ENCODE peak calls at places on chromosomes 6 and 20, in seven cellular contexts. W is AG09309, G is suprapubic skin, N is OCI-LY7, K is iPS DF 6.9, O is body of pancreas, Q is ovary. U is an unnamed sample.

GRCh38 chr6:87808005-87808757 is 106.1 kb upstream of the AKIRIN2 start:
- DNase-seq in G (no peak), O (no peak), N (no peak), Q (no peak), W (peak; percentile 80), K (no peak), U (no peak)

GRCh38 chr20:47950103-47950502 is 164.8 kb upstream of the SULF2 start:
- DNase-seq in O (peak; percentile 9), G (no peak), N (no peak), K (no peak), W (no peak), Q (no peak), U (no peak)

GRCh38 chr6:21915707-21916399 is 322.3 kb downstream of the SOX4 start:
- DNase-seq in O (no peak), N (no peak), K (no peak), W (no peak), G (no peak), Q (no peak), U (no peak)

GRCh38 chr6:43496370-43497128 is 13.6 kb downstream of the LRRC73 start:
- DNase-seq in G (no peak), K (no peak), N (peak; percentile 51), O (no peak), W (no peak), Q (no peak), U (no peak)

GRCh38 chr20:18288748-18289705 is 700 bp downstream of the ZNF133 start:
- DNase-seq in O (no peak), Q (peak; percentile 33), W (no peak), K (no peak), G (no peak), N (no peak), U (no peak)

GRCh38 chr6:30554404-30554803 is 1.9 kb downstream of the GNL1 start:
- DNase-seq in O (no peak), K (no peak), G (no peak), N (no peak), Q (no peak), W (no peak), U (no peak)

GRCh38 chr6:124783344-124783743 is 178.9 kb upstream of the RNF217 start:
- DNase-seq in K (no peak), O (no peak), G (no peak), N (no peak), Q (no peak), W (no peak), U (no peak)

GRCh38 chr6:135568366-135568765 is 70.8 kb upstream of the AHI1 start:
- DNase-seq in Q (peak; percentile 24), W (peak; percentile 79), N (no peak), K (no peak), O (peak; percentile 70), G (no peak), U (peak; percentile 28)

GRCh38 chr6:24089741-24090140 is 36.3 kb upstream of the NRSN1 start:
- DNase-seq in K (no peak), N (no peak), W (no peak), Q (no peak), G (no peak), O (no peak), U (no peak)

GRCh38 chr6:32151131-32151884 is 431 bp downstream of the PRRT1 start:
- DNase-seq in Q (no peak), O (no peak), N (no peak), W (no peak), G (no peak), K (no peak), U (no peak)

GRCh38 chr20:24411452-24412216 is 57.8 kb upstream of the SYNDIG1 start:
- DNase-seq in K (no peak), G (no peak), Q (no peak), W (no peak), N (no peak), O (no peak), U (no peak)

GRCh38 chr6:117448011-117448410 is 22.3 kb upstream of the ROS1 start:
- DNase-seq in N (no peak), Q (no peak), G (no peak), K (no peak), W (no peak), O (no peak), U (no peak)

GRCh38 chr6:37243131-37243815 is 14.3 kb upstream of the TBC1D22B start:
- DNase-seq in G (no peak), Q (no peak), W (no peak), N (no peak), O (no peak), K (no peak), U (no peak)

GRCh38 chr6:74117113-74117512 is 421.1 kb downstream of the CD109 start:
- DNase-seq in O (no peak), Q (no peak), N (no peak), W (no peak), G (no peak), K (no peak), U (no peak)

GRCh38 chr6:27138837-27139752 is 108.4 kb upstream of the PRSS16 start:
- DNase-seq in Q (no peak), O (peak; percentile 39), W (no peak), G (no peak), N (peak; percentile 95), K (peak; percentile 84), U (peak; percentile 96)

GRCh38 chr6:34554593-34555322 is 1.4 kb downstream of the SPDEF start:
- DNase-seq in Q (no peak), G (no peak), N (no peak), K (no peak), W (no peak), O (no peak), U (peak; percentile 24)

GRCh38 chr6:138278326-138278725 is 60.0 kb upstream of the PBOV1 start:
- DNase-seq in N (no peak), W (no peak), K (no peak), G (no peak), O (peak; percentile 37), Q (no peak), U (no peak)

GRCh38 chr6:95469511-95469910 is 107.8 kb upstream of the MANEA start:
- DNase-seq in K (no peak), W (no peak), Q (no peak), N (no peak), O (no peak), G (no peak), U (no peak)

GRCh38 chr20:3380228-3381070 is 27.0 kb downstream of the DNAAF9 start:
- DNase-seq in N (no peak), K (no peak), Q (no peak), G (no peak), O (no peak), W (no peak), U (no peak)

GRCh38 chr6:159261983-159262382 is 92.8 kb downstream of the FNDC1 start:
- DNase-seq in O (no peak), N (no peak), W (no peak), Q (no peak), K (no peak), G (no peak), U (no peak)

GRCh38 chr6:5529015-5529414 is 267.7 kb downstream of the FARS2 start:
- DNase-seq in O (no peak), W (no peak), N (no peak), G (no peak), Q (no peak), K (no peak), U (no peak)

GRCh38 chr6:38493929-38494547 is 145.7 kb downstream of the BTBD9 start:
- DNase-seq in N (peak; percentile 57), K (peak; percentile 74), O (peak; percentile 79), Q (peak; percentile 73), W (peak; percentile 47), G (peak; percentile 90), U (peak; percentile 74)

GRCh38 chr6:161596807-161597505 is 323.1 kb upstream of the AGPAT4 start:
- DNase-seq in G (no peak), W (no peak), O (no peak), Q (no peak), N (no peak), K (no peak), U (no peak)

GRCh38 chr6:31652925-31653724 is 664 bp upstream of the BAG6 start:
- DNase-seq in K (no peak), W (peak; percentile 68), O (peak; percentile 92), Q (no peak), G (peak; percentile 96), N (peak; percentile 97), U (no peak)

GRCh38 chr6:97669191-97669651 is 386.2 kb upstream of the MMS22L start:
- DNase-seq in K (no peak), G (no peak), Q (no peak), O (no peak), N (no peak), W (no peak), U (no peak)
- H3K4me3 ChIP-seq in K (no peak overlapping the region), G (no peak overlapping the region), Q (no peak overlapping the region), O (no peak overlapping the region), N (no peak overlapping the region), W (no peak overlapping the region), U (no peak overlapping the region)

DNA sequence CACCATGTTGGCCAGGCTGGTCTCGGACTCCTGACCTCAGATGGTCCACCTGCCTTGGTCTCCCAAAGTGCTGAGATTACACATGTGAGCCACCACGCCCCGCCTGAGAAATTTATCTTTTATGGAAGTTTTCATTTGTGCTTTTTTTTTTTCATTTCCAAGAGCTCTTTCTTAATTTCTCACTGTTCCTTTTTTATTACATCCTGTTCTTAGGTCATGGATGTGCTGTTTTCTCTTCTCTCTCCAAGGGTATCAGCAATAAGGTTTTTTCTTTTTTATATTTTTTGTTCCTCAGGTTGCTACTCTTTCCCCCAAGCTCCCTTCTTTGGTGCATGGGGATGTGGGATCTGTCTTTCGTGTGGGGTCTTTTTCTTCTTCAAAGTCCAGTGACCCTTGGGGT is 21.2 kb upstream of the LSM14B start:
- DNase-seq in G (no peak), O (no peak), W (no peak), N (no peak), Q (no peak), K (no peak), U (no peak)
- H3K4me3 ChIP-seq in G (no peak overlapping the region), O (no peak overlapping the region), W (no peak overlapping the region), N (no peak overlapping the region), Q (no peak overlapping the region), K (no peak overlapping the region), U (no peak overlapping the region)

GRCh38 chr20:44888226-44889103 is 3.0 kb downstream of the YWHAB start:
- DNase-seq in G (no peak), N (peak; percentile 42), W (no peak), Q (no peak), O (no peak), K (no peak), U (no peak)
- H3K4me3 ChIP-seq in G (no peak overlapping the region), N (peak overlapping the region; percentile 92), W (no peak overlapping the region), Q (no peak overlapping the region), O (no peak overlapping the region), K (no peak overlapping the region), U (no peak overlapping the region)

GRCh38 chr6:63882208-63882607 is 246.6 kb downstream of the PHF3 start:
- DNase-seq in W (no peak), K (no peak), O (no peak), G (no peak), Q (no peak), N (peak; percentile 3), U (no peak)
- H3K4me3 ChIP-seq in W (no peak overlapping the region), K (no peak overlapping the region), O (no peak overlapping the region), G (no peak overlapping the region), Q (no peak overlapping the region), N (no peak overlapping the region), U (no peak overlapping the region)

DNA sequence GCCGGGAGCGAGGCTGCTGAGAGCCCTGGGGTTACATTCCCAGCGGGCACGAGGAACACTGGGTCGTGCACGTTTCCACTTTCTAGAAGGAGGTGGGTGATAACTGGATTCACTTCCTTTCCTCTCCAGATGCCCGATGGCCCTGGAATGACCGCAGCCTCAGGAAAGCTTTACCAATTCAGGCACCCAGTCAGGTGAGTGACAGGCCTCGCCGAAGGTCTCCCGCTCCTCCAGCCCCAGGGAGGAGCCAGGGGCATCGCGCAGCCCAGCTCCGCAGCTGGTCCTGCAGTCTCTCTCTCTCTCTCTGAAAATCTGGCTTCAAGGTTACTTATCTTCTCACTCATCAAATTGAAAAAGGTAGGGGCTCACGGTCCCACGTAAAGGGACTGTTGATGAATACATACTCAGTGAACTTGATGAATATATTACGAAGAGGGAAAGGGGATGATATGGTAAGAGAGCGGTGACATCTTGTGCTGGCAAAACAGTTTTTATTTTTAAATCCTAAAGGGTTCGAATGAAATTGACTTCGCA is 875 bp downstream of the RIPPLY2 start:
- DNase-seq in W (no peak), O (no peak), G (no peak), N (no peak), K (no peak), Q (no peak), U (no peak)
- H3K4me3 ChIP-seq in W (peak overlapping the region; percentile 58), O (no peak overlapping the region), G (peak overlapping the region; percentile 50), N (no peak overlapping the region), K (peak overlapping the region; percentile 57), Q (no peak overlapping the region), U (no peak overlapping the region)